ENCODE peak calls at places on chromosomes 4 and X, in six cellular contexts. One of them, this sample, is unnamed.

GRCh38 chr4:149145803-149146202 is 669.8 kb downstream of the IQCM start:
- DNase-seq in NB4: no peak
- DNase-seq in H1: no peak
- DNase-seq in SK-N-SH: no peak
- DNase-seq in A549: no peak
- DNase-seq in HepG2: no peak
- DNase-seq in this sample: no peak

GRCh38 chr4:147340547-147341225 is 140.2 kb upstream of the EDNRA start:
- DNase-seq in NB4: no peak
- DNase-seq in H1: no peak
- DNase-seq in SK-N-SH: peak
- DNase-seq in A549: no peak
- DNase-seq in HepG2: no peak
- DNase-seq in this sample: peak

GRCh38 chr4:40984051-40984450 is 230.3 kb downstream of the APBB2 start:
- DNase-seq in NB4: no peak
- DNase-seq in H1: no peak
- DNase-seq in SK-N-SH: no peak
- DNase-seq in A549: no peak
- DNase-seq in HepG2: no peak
- DNase-seq in this sample: no peak

GRCh38 chr4:90419124-90419711 is 292.0 kb downstream of the CCSER1 start:
- DNase-seq in NB4: peak
- DNase-seq in H1: no peak
- DNase-seq in SK-N-SH: peak
- DNase-seq in A549: peak
- DNase-seq in HepG2: peak
- DNase-seq in this sample: peak

GRCh38 chrX:83512111-83512510 is 4.0 kb downstream of the POU3F4 start:
- DNase-seq in NB4: no peak
- DNase-seq in H1: no peak
- DNase-seq in SK-N-SH: no peak
- DNase-seq in A549: no peak
- DNase-seq in HepG2: no peak
- DNase-seq in this sample: no peak

GRCh38 chrX:120309873-120310730 is 1.2 kb downstream of the TMEM255A start:
- DNase-seq in NB4: peak
- DNase-seq in H1: peak
- DNase-seq in SK-N-SH: peak
- DNase-seq in A549: peak
- DNase-seq in HepG2: no peak
- DNase-seq in this sample: no peak

GRCh38 chr4:130053723-130054122 is 957.8 kb downstream of the C4orf33 start:
- DNase-seq in NB4: no peak
- DNase-seq in H1: no peak
- DNase-seq in SK-N-SH: no peak
- DNase-seq in A549: no peak
- DNase-seq in HepG2: peak
- DNase-seq in this sample: no peak

GRCh38 chrX:81316163-81316562 is 114.3 kb downstream of the SH3BGRL start:
- DNase-seq in NB4: no peak
- DNase-seq in H1: no peak
- DNase-seq in SK-N-SH: no peak
- DNase-seq in A549: no peak
- DNase-seq in HepG2: no peak
- DNase-seq in this sample: no peak

GRCh38 chr4:73976217-73976616 is 5.6 kb downstream of the PF4 start:
- DNase-seq in NB4: no peak
- DNase-seq in H1: no peak
- DNase-seq in SK-N-SH: no peak
- DNase-seq in A549: no peak
- DNase-seq in HepG2: no peak
- DNase-seq in this sample: no peak

GRCh38 chr4:105145913-105146285 is 777 bp upstream of the TET2 start:
- DNase-seq in NB4: no peak
- DNase-seq in H1: peak
- DNase-seq in SK-N-SH: no peak
- DNase-seq in A549: no peak
- DNase-seq in HepG2: no peak
- DNase-seq in this sample: no peak

GRCh38 chrX:103687696-103688191 is 1.2 kb upstream of the MORF4L2 start:
- DNase-seq in NB4: peak
- DNase-seq in H1: peak
- DNase-seq in SK-N-SH: peak
- DNase-seq in A549: peak
- DNase-seq in HepG2: peak
- DNase-seq in this sample: peak

DNA sequence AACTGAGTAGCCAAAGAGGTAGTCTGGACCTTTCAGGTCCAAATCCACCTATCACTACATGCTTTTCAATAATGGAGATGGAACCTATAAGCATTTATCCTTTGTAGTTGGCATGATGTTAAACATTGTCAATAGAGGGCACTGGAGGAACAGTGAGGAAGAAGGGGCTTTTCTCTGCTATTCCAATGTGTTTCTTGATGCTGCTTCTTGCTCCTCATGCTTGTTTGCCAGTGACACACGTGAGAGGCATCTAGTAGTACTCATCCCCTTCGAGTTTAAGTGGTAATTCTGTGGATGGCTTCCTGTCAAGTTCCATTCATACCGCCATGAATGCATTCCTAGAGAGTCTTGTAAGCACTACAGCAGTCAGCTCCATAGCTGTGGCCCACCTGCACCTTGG is 84.0 kb downstream of the NAA11 start:
- DNase-seq in NB4: peak
- DNase-seq in H1: no peak
- DNase-seq in SK-N-SH: no peak
- DNase-seq in A549: no peak
- DNase-seq in HepG2: no peak
- DNase-seq in this sample: peak
- TF ChIP-seq MAX in NB4: no peak
- TF ChIP-seq MAX in H1: no peak
- TF ChIP-seq MAX in SK-N-SH: no peak
- TF ChIP-seq MAX in A549: no peak
- TF ChIP-seq MAX in HepG2: no peak
- TF ChIP-seq MAX in this sample: no peak

GRCh38 chr4:76984127-76984526 is 34.6 kb downstream of the SEPTIN11 start:
- DNase-seq in NB4: peak
- DNase-seq in H1: no peak
- DNase-seq in SK-N-SH: peak
- DNase-seq in A549: no peak
- DNase-seq in HepG2: peak
- DNase-seq in this sample: no peak
- TF ChIP-seq MAX in NB4: no peak
- TF ChIP-seq MAX in H1: no peak
- TF ChIP-seq MAX in SK-N-SH: no peak
- TF ChIP-seq MAX in A549: no peak
- TF ChIP-seq MAX in HepG2: no peak
- TF ChIP-seq MAX in this sample: no peak

GRCh38 chr4:153191795-153192363 is 12.4 kb upstream of the TRIM2 start:
- DNase-seq in NB4: no peak
- DNase-seq in H1: no peak
- DNase-seq in SK-N-SH: no peak
- DNase-seq in A549: no peak
- DNase-seq in HepG2: no peak
- DNase-seq in this sample: no peak
- TF ChIP-seq MAX in NB4: no peak
- TF ChIP-seq MAX in H1: no peak
- TF ChIP-seq MAX in SK-N-SH: no peak
- TF ChIP-seq MAX in A549: no peak
- TF ChIP-seq MAX in HepG2: no peak
- TF ChIP-seq MAX in this sample: no peak

GRCh38 chr4:8307126-8307525 is 37.6 kb downstream of the HTRA3 start:
- DNase-seq in NB4: no peak
- DNase-seq in H1: no peak
- DNase-seq in SK-N-SH: no peak
- DNase-seq in A549: no peak
- DNase-seq in HepG2: no peak
- DNase-seq in this sample: no peak

GRCh38 chr4:8308856-8309771 is 39.6 kb downstream of the HTRA3 start:
- DNase-seq in NB4: peak
- DNase-seq in H1: no peak
- DNase-seq in SK-N-SH: no peak
- DNase-seq in A549: no peak
- DNase-seq in HepG2: no peak
- DNase-seq in this sample: no peak

GRCh38 chr4:8306511-8307021 is 37.0 kb downstream of the HTRA3 start:
- DNase-seq in NB4: no peak
- DNase-seq in H1: no peak
- DNase-seq in SK-N-SH: no peak
- DNase-seq in A549: no peak
- DNase-seq in HepG2: no peak
- DNase-seq in this sample: no peak

GRCh38 chr4:8307714-8308113 is 38.2 kb downstream of the HTRA3 start:
- DNase-seq in NB4: no peak
- DNase-seq in H1: no peak
- DNase-seq in SK-N-SH: no peak
- DNase-seq in A549: no peak
- DNase-seq in HepG2: no peak
- DNase-seq in this sample: no peak

DNA sequence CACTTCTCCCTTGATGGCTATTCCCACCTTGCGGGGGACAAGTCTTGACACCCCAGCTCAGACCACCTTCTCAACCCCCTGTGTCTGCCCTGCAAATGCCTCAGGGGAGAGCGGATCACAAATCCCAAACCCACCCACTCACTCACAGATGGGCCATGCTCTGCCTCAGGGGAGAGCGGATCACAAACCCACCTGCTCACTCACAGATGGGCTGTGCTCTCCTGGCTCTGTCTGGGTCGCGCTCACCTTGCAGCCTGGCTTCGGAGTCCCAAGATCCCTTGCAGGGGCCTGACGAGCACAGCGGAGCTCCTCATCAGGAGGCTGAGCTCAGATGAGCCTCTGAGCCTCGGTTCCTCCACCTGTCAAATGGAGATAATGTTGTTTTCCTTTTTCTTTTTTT is 38.6 kb downstream of the HTRA3 start:
- DNase-seq in NB4: no peak
- DNase-seq in H1: no peak
- DNase-seq in SK-N-SH: no peak
- DNase-seq in A549: no peak
- DNase-seq in HepG2: no peak
- DNase-seq in this sample: no peak
- TF ChIP-seq MAX in NB4: no peak
- TF ChIP-seq MAX in H1: no peak
- TF ChIP-seq MAX in SK-N-SH: no peak
- TF ChIP-seq MAX in A549: no peak
- TF ChIP-seq MAX in HepG2: no peak
- TF ChIP-seq MAX in this sample: no peak

GRCh38 chrX:73940893-73941470 is 363.0 kb upstream of the ZCCHC13 start:
- DNase-seq in NB4: peak
- DNase-seq in H1: no peak
- DNase-seq in SK-N-SH: no peak
- DNase-seq in A549: no peak
- DNase-seq in HepG2: no peak
- DNase-seq in this sample: no peak
- TF ChIP-seq MAX in NB4: no peak
- TF ChIP-seq MAX in H1: no peak
- TF ChIP-seq MAX in SK-N-SH: no peak
- TF ChIP-seq MAX in A549: no peak
- TF ChIP-seq MAX in HepG2: no peak
- TF ChIP-seq MAX in this sample: no peak

This sample was measured in HCT116.